ENCODE peak calls at places on chromosomes 7 and 10, in eight cellular contexts. One of them, this sample, is unnamed.

GRCh38 chr10:112799038-112799437 is 151.0 kb upstream of the TCF7L2 start:
- DNase-seq in aorta: no peak
- DNase-seq in HEK293T: no peak
- DNase-seq in NCI-H1092 treated with DMSO at 0.1 percent for 48 hours: no peak
- DNase-seq in NCI-H460: no peak
- DNase-seq in cardiac muscle cell: no peak
- DNase-seq in Right ventricle myocardium inferior: no peak
- DNase-seq in A172: no peak
- DNase-seq in this sample: no peak

GRCh38 chr10:77428776-77429395 is 208.7 kb downstream of the KCNMA1 start:
- DNase-seq in Right ventricle myocardium inferior: no peak
- DNase-seq in aorta: peak
- DNase-seq in A172: peak
- DNase-seq in NCI-H1092 treated with DMSO at 0.1 percent for 48 hours: no peak
- DNase-seq in NCI-H460: no peak
- DNase-seq in HEK293T: peak
- DNase-seq in cardiac muscle cell: peak
- DNase-seq in this sample: peak

GRCh38 chr10:48885376-48885775 is 54.3 kb downstream of the LRRC18 start:
- DNase-seq in NCI-H1092 treated with DMSO at 0.1 percent for 48 hours: no peak
- DNase-seq in HEK293T: peak
- DNase-seq in aorta: no peak
- DNase-seq in cardiac muscle cell: no peak
- DNase-seq in NCI-H460: no peak
- DNase-seq in A172: peak
- DNase-seq in Right ventricle myocardium inferior: no peak
- DNase-seq in this sample: no peak

GRCh38 chr10:88810196-88810961 is 7.8 kb downstream of the LIPM start:
- DNase-seq in cardiac muscle cell: peak
- DNase-seq in aorta: no peak
- DNase-seq in HEK293T: peak
- DNase-seq in NCI-H1092 treated with DMSO at 0.1 percent for 48 hours: peak
- DNase-seq in Right ventricle myocardium inferior: no peak
- DNase-seq in A172: peak
- DNase-seq in NCI-H460: peak
- DNase-seq in this sample: peak

GRCh38 chr7:158265743-158266080 is 321.9 kb downstream of the PTPRN2 start:
- DNase-seq in A172: no peak
- DNase-seq in cardiac muscle cell: no peak
- DNase-seq in NCI-H460: no peak
- DNase-seq in Right ventricle myocardium inferior: no peak
- DNase-seq in aorta: peak
- DNase-seq in NCI-H1092 treated with DMSO at 0.1 percent for 48 hours: no peak
- DNase-seq in HEK293T: no peak
- DNase-seq in this sample: no peak

GRCh38 chr10:131852823-131853609 is 47.8 kb upstream of the PPP2R2D start:
- DNase-seq in cardiac muscle cell: no peak
- DNase-seq in Right ventricle myocardium inferior: no peak
- DNase-seq in NCI-H460: no peak
- DNase-seq in A172: no peak
- DNase-seq in HEK293T: no peak
- DNase-seq in NCI-H1092 treated with DMSO at 0.1 percent for 48 hours: no peak
- DNase-seq in aorta: peak
- DNase-seq in this sample: no peak

GRCh38 chr7:66557214-66558200 is 71.2 kb upstream of the KCTD7 start:
- DNase-seq in A172: peak
- DNase-seq in cardiac muscle cell: peak
- DNase-seq in NCI-H460: peak
- DNase-seq in NCI-H1092 treated with DMSO at 0.1 percent for 48 hours: peak
- DNase-seq in HEK293T: peak
- DNase-seq in Right ventricle myocardium inferior: peak
- DNase-seq in aorta: peak
- DNase-seq in this sample: peak

GRCh38 chr7:102234131-102234530 is 52.5 kb upstream of the SH2B2 start:
- DNase-seq in NCI-H1092 treated with DMSO at 0.1 percent for 48 hours: no peak
- DNase-seq in HEK293T: no peak
- DNase-seq in A172: no peak
- DNase-seq in cardiac muscle cell: no peak
- DNase-seq in NCI-H460: no peak
- DNase-seq in Right ventricle myocardium inferior: no peak
- DNase-seq in aorta: no peak
- DNase-seq in this sample: no peak

GRCh38 chr7:727104-727805 is at the start of gene PRKAR1B:
- DNase-seq in Right ventricle myocardium inferior: no peak
- DNase-seq in cardiac muscle cell: no peak
- DNase-seq in NCI-H1092 treated with DMSO at 0.1 percent for 48 hours: peak
- DNase-seq in HEK293T: peak
- DNase-seq in NCI-H460: no peak
- DNase-seq in A172: no peak
- DNase-seq in aorta: no peak
- DNase-seq in this sample: peak

GRCh38 chr7:68107256-68107655 is 1110.6 kb downstream of the TYW1 start:
- DNase-seq in A172: peak
- DNase-seq in cardiac muscle cell: peak
- DNase-seq in Right ventricle myocardium inferior: no peak
- DNase-seq in NCI-H1092 treated with DMSO at 0.1 percent for 48 hours: peak
- DNase-seq in NCI-H460: no peak
- DNase-seq in aorta: no peak
- DNase-seq in HEK293T: no peak
- DNase-seq in this sample: no peak

GRCh38 chr10:85702768-85703167 is 663.8 kb downstream of the GRID1 start:
- DNase-seq in aorta: no peak
- DNase-seq in HEK293T: no peak
- DNase-seq in A172: no peak
- DNase-seq in cardiac muscle cell: no peak
- DNase-seq in NCI-H460: no peak
- DNase-seq in Right ventricle myocardium inferior: no peak
- DNase-seq in NCI-H1092 treated with DMSO at 0.1 percent for 48 hours: no peak
- DNase-seq in this sample: no peak

This sample was measured in A673.